ENCODE peak calls at places on chromosome 22, in nine cellular contexts. I, N, F, V, O, H, R, Z and Y are unnamed samples.

GRCh38 chr22:37905534-37906363 is at the start of gene MICALL1:
- DNase-seq in I (peak), N (peak), F (peak), V (peak), O (no peak), H (peak), R (peak), Z (peak), Y (no peak)

GRCh38 chr22:38422615-38423511 is 32.1 kb downstream of the KCNJ4 start:
- DNase-seq in I (no peak), N (no peak), F (peak), V (no peak), O (no peak), H (no peak), R (no peak), Z (no peak), Y (no peak)

GRCh38 chr22:27416553-27417427 is 384.8 kb downstream of the MN1 start:
- DNase-seq in I (no peak), N (peak), F (no peak), V (no peak), O (peak), H (peak), R (peak), Z (peak), Y (peak)

GRCh38 chr22:46569848-46570695 is 32.7 kb upstream of the CELSR1 start:
- DNase-seq in I (no peak), N (no peak), F (peak), V (no peak), O (no peak), H (no peak), R (no peak), Z (peak), Y (no peak)

GRCh38 chr22:35334010-35334409 is 34.3 kb downstream of the TOM1 start:
- DNase-seq in I (peak), N (no peak), F (no peak), V (no peak), O (no peak), H (no peak), R (no peak), Z (no peak), Y (no peak)

GRCh38 chr22:45846952-45847351 is 130.0 kb downstream of the WNT7B start:
- DNase-seq in I (no peak), N (no peak), F (no peak), V (no peak), O (no peak), H (peak), R (no peak), Z (peak), Y (no peak)

GRCh38 chr22:36117053-36117554 is 43.5 kb downstream of the APOL3 start:
- DNase-seq in I (no peak), N (no peak), F (no peak), V (no peak), O (no peak), H (no peak), R (no peak), Z (no peak), Y (no peak)

GRCh38 chr22:36232715-36233401 is 6.5 kb downstream of the APOL2 start:
- DNase-seq in I (no peak), N (no peak), F (no peak), V (no peak), O (no peak), H (no peak), R (no peak), Z (no peak), Y (no peak)

GRCh38 chr22:37128555-37129281 is 19.2 kb upstream of the TMPRSS6 start:
- DNase-seq in I (no peak), N (no peak), F (no peak), V (no peak), O (no peak), H (no peak), R (no peak), Z (no peak), Y (no peak)

GRCh38 chr22:45328822-45329535 is 19.2 kb downstream of the FAM118A start:
- DNase-seq in I (no peak), N (no peak), F (no peak), V (no peak), O (no peak), H (no peak), R (no peak), Z (no peak), Y (no peak)

GRCh38 chr22:27918351-27919221 is 470 bp downstream of the PITPNB start:
- DNase-seq in I (peak), N (peak), F (peak), V (peak), O (no peak), H (peak), R (peak), Z (peak), Y (no peak)

GRCh38 chr22:31139866-31140716 is at the start of gene PLA2G3:
- DNase-seq in I (no peak), N (peak), F (no peak), V (no peak), O (no peak), H (peak), R (peak), Z (peak), Y (no peak)

GRCh38 chr22:48492371-48493320 is 1335.0 kb downstream of the BRD1 start:
- DNase-seq in I (peak), N (peak), F (no peak), V (peak), O (peak), H (peak), R (peak), Z (peak), Y (peak)

GRCh38 chr22:47127441-47127871 is 365.0 kb downstream of the TBC1D22A start:
- DNase-seq in I (no peak), N (no peak), F (no peak), V (no peak), O (no peak), H (no peak), R (no peak), Z (no peak), Y (no peak)

GRCh38 chr22:24181088-24181995 is at the start of gene SUSD2:
- DNase-seq in I (no peak), N (no peak), F (no peak), V (no peak), O (no peak), H (no peak), R (no peak), Z (peak), Y (no peak)

GRCh38 chr22:36304429-36304828 is 51.5 kb downstream of the APOL1 start:
- DNase-seq in I (no peak), N (no peak), F (no peak), V (no peak), O (no peak), H (no peak), R (peak), Z (no peak), Y (no peak)

GRCh38 chr22:27870234-27871191 is 48.5 kb downstream of the PITPNB start:
- DNase-seq in I (no peak), N (no peak), F (no peak), V (no peak), O (no peak), H (no peak), R (no peak), Z (no peak), Y (no peak)

GRCh38 chr22:27848005-27848404 is 46.4 kb upstream of the MN1 start:
- DNase-seq in I (no peak), N (no peak), F (no peak), V (no peak), O (no peak), H (no peak), R (no peak), Z (no peak), Y (no peak)

GRCh38 chr22:45502215-45503070 is at the start of gene FBLN1:
- DNase-seq in I (no peak), N (no peak), F (peak), V (peak), O (no peak), H (no peak), R (no peak), Z (peak), Y (no peak)

GRCh38 chr22:28051787-28052356 is 132.8 kb upstream of the PITPNB start:
- DNase-seq in I (no peak), N (peak), F (peak), V (peak), O (no peak), H (peak), R (peak), Z (peak), Y (no peak)

GRCh38 chr22:17838180-17838865 is 64.1 kb upstream of the BID start:
- DNase-seq in I (no peak), N (no peak), F (peak), V (no peak), O (no peak), H (no peak), R (no peak), Z (no peak), Y (no peak)

GRCh38 chr22:42400811-42401547 is 31.2 kb downstream of the NFAM1 start:
- DNase-seq in I (no peak), N (no peak), F (no peak), V (no peak), O (no peak), H (no peak), R (no peak), Z (no peak), Y (no peak)

GRCh38 chr22:47920380-47920959 is 1158.0 kb downstream of the TBC1D22A start:
- DNase-seq in I (no peak), N (no peak), F (no peak), V (no peak), O (no peak), H (no peak), R (no peak), Z (no peak), Y (no peak)

GRCh38 chr22:49676783-49677494 is 150.7 kb downstream of the BRD1 start:
- DNase-seq in I (no peak), N (no peak), F (no peak), V (no peak), O (no peak), H (no peak), R (no peak), Z (no peak), Y (no peak)

GRCh38 chr22:46626911-46627805 is 7.0 kb downstream of the GRAMD4 start:
- DNase-seq in I (no peak), N (no peak), F (peak), V (no peak), O (no peak), H (no peak), R (no peak), Z (peak), Y (no peak)

GRCh38 chr22:42313804-42314581 is 43.5 kb upstream of the TCF20 start:
- DNase-seq in I (no peak), N (peak), F (peak), V (no peak), O (no peak), H (peak), R (peak), Z (peak), Y (no peak)

GRCh38 chr22:42716221-42716620 is 4.4 kb downstream of the A4GALT start:
- DNase-seq in I (no peak), N (no peak), F (no peak), V (no peak), O (no peak), H (no peak), R (no peak), Z (no peak), Y (no peak)

GRCh38 chr22:47115921-47116320 is 353.5 kb downstream of the TBC1D22A start:
- DNase-seq in I (no peak), N (no peak), F (no peak), V (no peak), O (no peak), H (no peak), R (no peak), Z (no peak), Y (no peak)

GRCh38 chr22:17672417-17672991 is 33.9 kb downstream of the BCL2L13 start:
- DNase-seq in I (no peak), N (peak), F (no peak), V (no peak), O (no peak), H (no peak), R (peak), Z (peak), Y (no peak)

GRCh38 chr22:34102633-34103032 is 182.4 kb upstream of the LARGE1 start:
- DNase-seq in I (no peak), N (no peak), F (no peak), V (no peak), O (no peak), H (no peak), R (no peak), Z (peak), Y (no peak)

GRCh38 chr22:37538590-37539357 is 19.6 kb upstream of the CARD10 start:
- DNase-seq in I (peak), N (peak), F (peak), V (peak), O (peak), H (peak), R (peak), Z (peak), Y (no peak)

GRCh38 chr22:17783773-17784480 is 9.7 kb upstream of the BID start:
- DNase-seq in I (no peak), N (no peak), F (no peak), V (no peak), O (no peak), H (no peak), R (no peak), Z (no peak), Y (no peak)

GRCh38 chr22:38834215-38834953 is 9.4 kb downstream of the NPTXR start:
- DNase-seq in I (no peak), N (no peak), F (no peak), V (no peak), O (no peak), H (no peak), R (no peak), Z (no peak), Y (no peak)

GRCh38 chr22:37741312-37741795 is 44.5 kb downstream of the TRIOBP start:
- DNase-seq in I (peak), N (peak), F (peak), V (peak), O (peak), H (peak), R (peak), Z (peak), Y (peak)

GRCh38 chr22:31173386-31174145 is 13.6 kb downstream of the RNF185 start:
- DNase-seq in I (no peak), N (peak), F (no peak), V (no peak), O (peak), H (peak), R (peak), Z (no peak), Y (peak)

GRCh38 chr22:17303840-17304779 is 65.2 kb upstream of the CECR2 start:
- DNase-seq in I (no peak), N (no peak), F (no peak), V (no peak), O (no peak), H (no peak), R (no peak), Z (no peak), Y (no peak)

GRCh38 chr22:37427128-37427710 is at the start of gene ELFN2:
- DNase-seq in I (no peak), N (no peak), F (peak), V (no peak), O (no peak), H (no peak), R (peak), Z (peak), Y (no peak)

DNA sequence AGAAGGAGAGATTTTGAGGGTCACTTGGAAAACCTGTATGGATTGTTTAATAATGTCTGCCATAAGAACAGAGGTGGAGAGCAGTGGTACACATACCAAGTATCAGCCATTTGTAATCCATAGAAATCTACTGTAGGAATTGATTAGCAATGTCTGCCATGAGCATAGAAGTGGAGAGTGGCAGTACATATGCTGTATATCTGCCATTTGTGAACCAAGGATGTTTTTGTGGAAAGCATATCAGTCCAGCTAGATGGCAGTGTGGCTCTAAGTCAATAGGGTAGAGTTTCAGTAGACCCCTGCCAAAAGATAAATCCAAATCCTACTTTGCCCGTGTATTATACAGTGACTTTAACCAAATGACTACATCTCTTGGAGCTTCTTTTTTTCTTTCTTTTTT is 82.9 kb upstream of the SEZ6L start:
- DNase-seq in I (no peak), N (no peak), F (no peak), V (no peak), O (no peak), H (no peak), R (no peak), Z (peak), Y (no peak)
- TF ChIP-seq CTCF in I (no peak), N (no peak), F (no peak), V (no peak), O (no peak), H (no peak), R (no peak), Z (peak), Y (no peak)

DNA sequence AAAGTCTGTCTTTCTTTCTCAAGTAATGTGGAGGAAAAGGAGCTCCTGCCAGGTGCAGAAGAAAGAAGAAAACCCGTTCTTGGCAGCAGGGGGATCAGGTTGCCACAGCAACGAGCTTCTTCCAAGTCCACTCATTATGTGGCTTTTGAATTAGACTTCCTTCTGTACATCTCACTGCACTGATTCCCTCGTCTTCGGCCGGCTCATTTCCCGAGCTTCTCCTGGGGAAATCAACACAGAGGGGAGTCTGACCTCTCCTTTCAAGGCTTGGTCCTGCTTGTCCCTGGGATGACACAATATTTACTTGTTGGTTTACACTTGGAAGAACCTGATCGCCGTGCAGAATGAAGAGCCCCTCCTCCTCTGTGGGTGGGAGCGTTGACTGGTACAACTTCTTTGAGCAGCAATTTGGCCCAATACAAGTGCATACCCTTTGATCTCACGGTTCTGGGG is 35.3 kb downstream of the MCHR1 start:
- DNase-seq in I (no peak), N (peak), F (no peak), V (peak), O (no peak), H (peak), R (peak), Z (peak), Y (no peak)
- H3K4me3 ChIP-seq in I (no peak), N (no peak), F (no peak), V (no peak), O (no peak), H (no peak), R (no peak), Z (peak), Y (no peak)

GRCh38 chr22:29203883-29204282 is 1.8 kb upstream of the EMID1 start:
- DNase-seq in I (no peak), N (no peak), F (no peak), V (no peak), O (no peak), H (no peak), R (no peak), Z (peak), Y (no peak)

GRCh38 chr22:29201722-29202230 is 3.9 kb upstream of the EMID1 start:
- DNase-seq in I (no peak), N (no peak), F (no peak), V (no peak), O (no peak), H (no peak), R (no peak), Z (no peak), Y (no peak)

GRCh38 chr22:29200901-29201300 is 4.8 kb upstream of the EMID1 start:
- DNase-seq in I (no peak), N (no peak), F (no peak), V (no peak), O (no peak), H (no peak), R (no peak), Z (no peak), Y (no peak)

GRCh38 chr22:29203456-29203855 is 2.2 kb upstream of the EMID1 start:
- DNase-seq in I (no peak), N (no peak), F (no peak), V (no peak), O (no peak), H (no peak), R (no peak), Z (no peak), Y (no peak)

DNA sequence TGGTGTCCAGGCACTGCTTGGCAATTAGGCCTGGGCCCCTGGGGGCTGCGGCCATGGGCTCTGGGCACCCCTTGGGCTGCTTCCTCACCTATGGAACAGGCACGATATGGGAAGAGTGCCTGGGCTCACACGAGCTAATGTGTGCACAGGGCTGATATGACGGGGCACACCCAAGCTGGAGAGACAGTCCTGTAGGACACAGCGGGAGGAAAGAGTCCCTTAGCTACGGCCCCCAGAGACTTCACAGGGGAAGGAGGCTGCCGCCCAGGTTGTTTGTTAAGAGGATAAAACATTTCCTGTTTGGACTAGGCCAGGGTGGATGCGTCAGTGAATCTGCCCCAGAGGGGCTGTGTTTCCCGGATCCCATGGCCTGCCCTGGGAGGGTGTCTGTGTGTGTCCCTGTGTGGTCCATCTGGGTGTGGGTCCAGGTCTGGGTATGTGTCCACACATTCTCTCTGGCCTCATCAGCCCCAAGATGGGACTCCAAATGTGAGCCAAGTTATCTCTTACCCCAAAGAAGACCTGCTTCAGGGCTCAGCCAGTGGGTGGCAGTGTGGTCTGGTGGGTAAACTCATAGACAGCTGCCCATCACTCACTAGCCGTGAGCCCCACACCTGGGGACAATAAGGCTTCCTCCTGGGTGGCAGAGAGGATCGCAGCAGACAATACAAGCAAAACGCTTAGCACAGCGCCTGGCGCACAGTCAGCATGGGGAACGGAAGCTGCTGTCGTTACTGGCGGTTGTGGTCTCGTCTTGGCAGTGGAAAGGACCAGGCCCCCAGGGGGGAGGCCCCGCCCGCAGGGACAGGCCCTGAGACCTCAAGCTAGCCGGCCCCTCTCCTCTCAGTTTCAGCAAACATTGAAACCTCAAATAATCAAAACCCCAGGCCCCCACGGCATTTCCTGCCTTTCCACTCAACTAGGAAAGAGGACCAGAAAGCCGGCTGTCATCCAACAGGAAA is 3.2 kb upstream of the EMID1 start:
- DNase-seq in I (peak), N (peak), F (peak), V (no peak), O (no peak), H (peak), R (peak), Z (peak), Y (no peak)
- TF ChIP-seq CTCF in I (peak), N (peak), F (no peak), V (no peak), O (peak), H (peak), R (peak), Z (peak), Y (peak)

DNA sequence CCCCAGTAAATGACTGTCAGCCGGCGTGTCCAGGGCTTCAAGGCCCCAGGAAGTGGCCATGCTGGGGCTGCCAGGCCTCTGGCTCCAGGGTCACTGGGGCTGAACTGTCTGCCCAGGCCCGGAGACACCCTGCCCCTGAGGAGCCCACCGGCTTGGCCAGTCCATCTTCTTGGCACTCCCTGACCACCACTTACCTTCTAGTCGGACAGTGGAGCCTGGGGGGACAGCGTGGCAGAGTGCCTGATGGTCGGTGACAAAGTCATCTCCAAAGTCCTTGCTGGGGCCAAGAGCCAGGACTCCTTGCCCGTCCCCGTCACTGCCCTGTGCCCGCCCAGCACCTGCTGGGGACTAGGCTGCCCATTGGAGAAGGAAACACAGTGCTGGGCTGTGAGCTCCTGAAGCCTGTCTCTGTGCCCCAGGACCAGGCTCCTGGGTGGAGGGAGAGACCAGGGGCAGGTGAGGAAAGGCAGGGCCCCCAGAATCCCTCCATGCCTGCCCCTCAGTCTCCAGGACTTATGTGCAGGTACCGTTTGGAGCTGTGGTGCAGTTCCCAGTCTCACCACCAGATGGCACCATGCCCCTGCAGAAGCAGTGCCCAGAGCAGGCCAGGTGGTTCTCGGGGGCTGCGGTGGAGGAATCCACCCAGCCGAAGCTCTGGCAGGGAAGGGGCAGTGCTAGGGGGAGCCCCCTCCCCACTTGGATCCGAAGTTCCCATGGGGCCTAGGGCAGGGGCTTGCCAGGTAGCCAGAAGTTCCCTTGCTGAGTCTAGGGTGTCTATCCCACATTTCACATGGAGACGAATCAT is 6.0 kb upstream of the CCDC188 start:
- DNase-seq in I (peak), N (peak), F (peak), V (peak), O (no peak), H (peak), R (peak), Z (peak), Y (peak)
- H3K4me3 ChIP-seq in I (no peak), N (no peak), F (no peak), V (no peak), O (no peak), H (no peak), R (no peak), Z (no peak), Y (no peak)